ENCODE peak calls at places on chromosomes 11 and 22, in seven cellular contexts. E, U, R, H, T, P and C are unnamed samples.
A peak's percentile ranks its signal among the peaks of the same experiment; 100 is the strongest.

GRCh38 chr22:25930710-25931353 is 188.8 kb downstream of the MYO18B start:
- DNase-seq in H (no peak), E (no peak), T (no peak), P (no peak), R (no peak), U (no peak), C (no peak)

GRCh38 chr11:8732276-8732675 is 49.7 kb downstream of the RPL27A start:
- DNase-seq in P (peak; percentile 42), E (no peak), T (peak; percentile 48), H (no peak), U (no peak), R (no peak), C (no peak)

GRCh38 chr11:131036544-131036943 is 120.3 kb upstream of the SNX19 start:
- DNase-seq in E (no peak), R (no peak), U (no peak), P (no peak), H (peak; percentile 36), T (no peak), C (no peak)

GRCh38 chr11:91981995-91982394 is 242.6 kb upstream of the FAT3 start:
- DNase-seq in T (no peak), R (peak; percentile 93), U (peak; percentile 23), P (no peak), H (peak; percentile 99), E (no peak), C (peak; percentile 98)

GRCh38 chr22:20069331-20070042 is 10.6 kb upstream of the DGCR8 start:
- DNase-seq in U (no peak), P (no peak), R (no peak), H (no peak), T (no peak), E (no peak), C (no peak)

GRCh38 chr11:67642490-67643120 is 3.0 kb upstream of the TBX10 start:
- DNase-seq in P (no peak), U (no peak), R (no peak), H (no peak), T (no peak), E (no peak), C (no peak)

GRCh38 chr11:88345408-88345807 is 7.9 kb upstream of the CTSC start:
- DNase-seq in P (no peak), E (no peak), H (no peak), T (no peak), U (no peak), R (peak; percentile 65), C (peak; percentile 67)

GRCh38 chr11:74288161-74288560 is 23.3 kb downstream of the P4HA3 start:
- DNase-seq in R (peak; percentile 97), E (no peak), H (peak; percentile 98), U (peak; percentile 60), T (no peak), P (peak; percentile 90), C (peak; percentile 98)

GRCh38 chr22:46002757-46003270 is 25.9 kb upstream of the WNT7B start:
- DNase-seq in U (peak; percentile 59), T (no peak), R (peak; percentile 43), E (no peak), P (no peak), H (peak; percentile 26), C (peak; percentile 61)

GRCh38 chr22:49727881-49728563 is 99.7 kb downstream of the BRD1 start:
- DNase-seq in P (no peak), E (no peak), R (no peak), H (no peak), U (no peak), T (no peak), C (no peak)
- TF ChIP-seq EZH2 in P (no peak), E (no peak), R (no peak), H (no peak), U (no peak), T (no peak), C (no peak)

GRCh38 chr11:99260696-99261095 is 239.9 kb downstream of the CNTN5 start:
- DNase-seq in R (peak; percentile 10), H (no peak), E (no peak), U (no peak), P (no peak), T (no peak), C (peak; percentile 11)

GRCh38 chr11:99257131-99257530 is 236.4 kb downstream of the CNTN5 start:
- DNase-seq in R (peak; percentile 54), H (no peak), P (no peak), E (no peak), U (no peak), T (no peak), C (no peak)

GRCh38 chr11:99256614-99257013 is 235.9 kb downstream of the CNTN5 start:
- DNase-seq in T (no peak), U (no peak), R (no peak), E (no peak), H (no peak), P (no peak), C (no peak)
- H3K27ac ChIP-seq in T (no peak overlapping the region), U (no peak overlapping the region), R (no peak overlapping the region), E (no peak overlapping the region), H (no peak overlapping the region), P (no peak overlapping the region), C (no peak overlapping the region)

GRCh38 chr11:31817621-31818493 is 6.7 kb upstream of the PAX6 start:
- DNase-seq in E (peak; percentile 79), R (no peak), H (no peak), T (no peak), P (no peak), U (peak; percentile 63), C (no peak)
- TF ChIP-seq EZH2 in E (no peak), R (no peak), H (peak; percentile 87), T (no peak), P (peak; percentile 54), U (peak; percentile 68), C (no peak)

GRCh38 chr22:37244922-37245722 is 1.1 kb upstream of the RAC2 start:
- DNase-seq in R (no peak), E (no peak), H (no peak), U (no peak), T (no peak), P (no peak), C (no peak)
- H3K27ac ChIP-seq in R (no peak overlapping the region), E (no peak overlapping the region), H (no peak overlapping the region), U (no peak overlapping the region), T (peak overlapping the region; percentile 96), P (no peak overlapping the region), C (no peak overlapping the region)

GRCh38 chr11:7252683-7253213 is 1.0 kb downstream of the SYT9 start:
- DNase-seq in T (no peak), E (peak; percentile 41), R (no peak), P (no peak), U (no peak), H (no peak), C (no peak)

GRCh38 chr11:7250166-7250565 is 1.5 kb upstream of the SYT9 start:
- DNase-seq in P (no peak), R (no peak), E (no peak), H (no peak), T (no peak), U (no peak), C (no peak)

GRCh38 chr11:7251487-7251835 is 243 bp upstream of the SYT9 start:
- DNase-seq in P (peak; percentile 2), T (no peak), U (no peak), E (no peak), R (no peak), H (no peak), C (no peak)

GRCh38 chr11:7254731-7255291 is 3.1 kb downstream of the SYT9 start:
- DNase-seq in T (no peak), E (no peak), R (no peak), U (no peak), P (no peak), H (no peak), C (no peak)

GRCh38 chr11:7251836-7252682 is at the start of gene SYT9:
- DNase-seq in E (peak; percentile 93), U (peak; percentile 0), H (peak; percentile 1), T (no peak), R (peak; percentile 66), P (peak; percentile 42), C (peak; percentile 3)
- TF ChIP-seq EZH2 in E (no peak), U (no peak), H (no peak), T (peak; percentile 21), R (no peak), P (peak; percentile 16), C (peak; percentile 59)

DNA sequence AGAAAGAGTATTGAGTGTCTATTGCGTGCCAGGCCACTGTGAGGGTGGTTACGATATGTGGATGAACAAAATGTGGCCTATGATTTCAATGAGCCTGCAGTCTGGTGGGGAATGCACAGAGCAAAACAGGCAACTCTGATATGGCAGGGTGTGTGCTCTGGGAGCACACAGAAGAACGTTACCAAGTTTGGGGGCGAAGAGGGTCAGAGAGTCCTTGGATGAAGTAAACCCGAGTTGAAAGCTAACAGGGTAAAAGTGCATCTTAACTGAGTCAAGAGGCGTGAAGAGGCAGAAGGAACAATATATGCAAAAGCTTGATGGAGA is 258 bp downstream of the CFAP68 start:
- DNase-seq in U (no peak), R (no peak), E (no peak), T (no peak), P (no peak), H (no peak), C (no peak)
- H3K27ac ChIP-seq in U (peak overlapping the region; percentile 96), R (peak overlapping the region; percentile 79), E (peak overlapping the region; percentile 90), T (peak overlapping the region; percentile 85), P (peak overlapping the region; percentile 93), H (peak overlapping the region; percentile 100), C (peak overlapping the region; percentile 99)

GRCh38 chr22:24751518-24751917 is 23.0 kb downstream of the PIWIL3 start:
- DNase-seq in R (no peak), H (no peak), U (no peak), E (no peak), P (no peak), T (no peak), C (no peak)
- TF ChIP-seq EZH2 in R (no peak), H (no peak), U (no peak), E (no peak), P (no peak), T (no peak), C (no peak)

GRCh38 chr22:27895600-27895999 is 23.5 kb downstream of the PITPNB start:
- DNase-seq in H (no peak), R (no peak), U (no peak), T (peak; percentile 76), E (no peak), P (no peak), C (no peak)

GRCh38 chr22:27896251-27896650 is 22.8 kb downstream of the PITPNB start:
- DNase-seq in R (no peak), U (no peak), T (peak; percentile 53), P (no peak), H (no peak), E (no peak), C (no peak)

GRCh38 chr22:27892811-27893210 is 26.2 kb downstream of the PITPNB start:
- DNase-seq in H (no peak), P (no peak), E (no peak), R (no peak), T (no peak), U (no peak), C (no peak)

GRCh38 chr22:27888310-27888709 is 30.7 kb downstream of the PITPNB start:
- DNase-seq in T (no peak), P (no peak), U (no peak), H (no peak), E (no peak), R (no peak), C (no peak)

GRCh38 chr22:27892064-27892463 is 27.0 kb downstream of the PITPNB start:
- DNase-seq in U (no peak), P (no peak), H (no peak), R (no peak), E (no peak), T (no peak), C (no peak)
- H3K27ac ChIP-seq in U (no peak overlapping the region), P (no peak overlapping the region), H (no peak overlapping the region), R (no peak overlapping the region), E (no peak overlapping the region), T (no peak overlapping the region), C (no peak overlapping the region)

GRCh38 chr11:124673333-124674167 is at the start of the genes SIAE and SPA17:
- DNase-seq in P (peak; percentile 97), H (peak; percentile 98), T (peak; percentile 74), R (peak; percentile 94), E (peak; percentile 94), U (peak; percentile 97), C (peak; percentile 94)
- TF ChIP-seq EZH2 in P (no peak), H (no peak), T (no peak), R (no peak), E (peak; percentile 66), U (no peak), C (no peak)